ENCODE peak calls at places on chromosome 3, in four cellular contexts. H is ovary, N is epithelial cell of proximal tubule, K is GM13976. J is an unnamed sample.

GRCh38 chr3:25300141-25300540 is 127.9 kb upstream of the RARB start:
- DNase-seq in H (no peak), N (peak), K (no peak), J (no peak)

GRCh38 chr3:156535162-156535627 is 19.7 kb downstream of the SSR3 start:
- DNase-seq in K (no peak), N (peak), H (peak), J (peak)

GRCh38 chr3:172129868-172130751 is 90.7 kb downstream of the FNDC3B start:
- DNase-seq in K (no peak), H (peak), N (peak), J (no peak)

GRCh38 chr3:64620020-64620419 is 67.8 kb downstream of the ADAMTS9 start:
- DNase-seq in K (no peak), H (no peak), N (no peak), J (no peak)

GRCh38 chr3:183548262-183548769 is 7.2 kb downstream of the KLHL6 start:
- DNase-seq in K (no peak), H (no peak), N (peak), J (no peak)

GRCh38 chr3:72380193-72380592 is 468.1 kb downstream of the SHQ1 start:
- DNase-seq in K (no peak), H (no peak), N (no peak), J (no peak)

GRCh38 chr3:11536132-11536935 is 107.4 kb downstream of the VGLL4 start:
- DNase-seq in K (no peak), H (no peak), N (no peak), J (no peak)

GRCh38 chr3:186254676-186255665 is 107.1 kb downstream of the DGKG start:
- DNase-seq in N (no peak), H (no peak), K (peak), J (peak)

GRCh38 chr3:90026406-90026805 is 919.0 kb downstream of the EPHA3 start:
- DNase-seq in K (no peak), H (no peak), N (no peak), J (no peak)

GRCh38 chr3:170089862-170090600 is 52.2 kb downstream of the GPR160 start:
- DNase-seq in K (no peak), N (no peak), H (no peak), J (no peak)

GRCh38 chr3:138219255-138219654 is 32.2 kb downstream of the ARMC8 start:
- DNase-seq in H (no peak), N (no peak), K (peak), J (peak)

GRCh38 chr3:44065311-44065710 is 176.4 kb upstream of the TOPAZ1 start:
- DNase-seq in H (no peak), N (peak), K (no peak), J (no peak)

GRCh38 chr3:126946387-126946786 is 36.5 kb upstream of the PLXNA1 start:
- DNase-seq in K (no peak), N (no peak), H (no peak), J (no peak)

GRCh38 chr3:126945891-126946290 is 37.0 kb upstream of the PLXNA1 start:
- DNase-seq in H (no peak), K (no peak), N (no peak), J (no peak)

GRCh38 chr3:126944089-126944965 is 38.6 kb upstream of the PLXNA1 start:
- DNase-seq in K (no peak), H (no peak), N (no peak), J (no peak)

GRCh38 chr3:126947429-126947828 is 35.5 kb upstream of the PLXNA1 start:
- DNase-seq in N (no peak), K (no peak), H (no peak), J (peak)

DNA sequence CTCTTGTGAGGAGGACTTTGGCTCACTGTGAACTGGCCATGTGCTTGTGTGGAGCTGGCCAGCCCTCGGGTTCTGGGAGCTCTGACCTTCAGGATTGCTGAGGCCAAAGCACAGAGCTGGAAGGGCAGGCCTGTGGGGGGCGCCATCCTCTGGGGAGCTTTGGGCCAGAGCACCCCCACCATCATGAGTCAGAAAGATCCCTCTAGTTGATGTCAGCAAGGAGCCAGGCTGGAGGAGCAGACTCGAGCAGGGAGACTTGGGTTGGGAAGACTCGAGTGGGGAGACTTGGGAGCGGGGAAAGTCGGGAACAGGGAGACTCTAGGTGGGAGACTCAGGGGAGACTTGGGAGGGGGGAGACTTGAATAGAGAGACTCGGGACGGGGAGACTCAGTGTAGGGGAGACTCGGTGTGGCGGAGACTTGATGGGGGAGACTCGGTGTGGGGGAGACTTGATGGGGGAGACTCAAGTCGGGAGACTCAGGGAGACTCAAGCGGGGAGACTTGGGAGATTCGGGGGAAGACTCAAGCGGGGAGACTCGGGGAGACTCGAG is 37.7 kb upstream of the PLXNA1 start:
- DNase-seq in H (no peak), K (no peak), N (no peak), J (no peak)
- TF ChIP-seq CTCF in H (no peak), K (no peak), N (peak), J (no peak)

DNA sequence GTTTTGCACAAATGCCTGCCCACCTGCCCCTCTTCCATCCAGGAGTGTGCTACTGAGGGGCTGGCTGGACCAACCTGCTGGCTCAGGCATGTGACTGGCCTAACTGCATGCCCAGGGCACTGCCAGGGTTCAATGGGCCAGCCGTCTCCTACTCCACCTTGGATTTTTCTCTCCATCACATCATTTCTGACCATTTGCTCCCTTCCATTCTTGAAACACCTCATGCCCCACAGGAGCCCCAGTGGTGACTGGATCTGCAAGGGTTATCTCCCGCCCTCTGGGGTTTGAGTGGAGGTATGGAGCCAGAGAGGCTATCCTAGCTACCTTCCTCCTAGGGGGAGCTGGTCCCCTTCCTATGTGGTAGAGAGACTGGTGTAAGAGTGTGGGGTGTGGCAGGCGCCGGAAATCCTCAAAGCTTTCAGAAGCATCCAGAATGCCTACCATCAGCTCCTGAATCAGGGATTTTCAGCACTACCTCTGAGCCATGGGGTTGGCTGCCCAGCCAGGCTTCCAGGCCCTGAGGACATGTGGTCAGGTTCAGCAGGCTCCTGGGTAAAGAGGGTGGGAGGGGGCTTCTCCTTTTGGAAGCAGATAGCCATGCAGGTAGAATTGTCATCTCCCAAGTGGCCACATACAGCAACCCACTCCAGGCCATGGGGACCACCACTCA is 2.9 kb upstream of the MANF start:
- DNase-seq in N (no peak), K (no peak), H (no peak), J (no peak)
- TF ChIP-seq CTCF in N (no peak), K (no peak), H (no peak), J (no peak)

GRCh38 chr3:122233109-122233952 is 49.9 kb downstream of the CASR start:
- DNase-seq in K (peak), H (no peak), N (no peak), J (peak)

GRCh38 chr3:122235147-122235546 is 51.7 kb downstream of the CASR start:
- DNase-seq in N (no peak), H (no peak), K (peak), J (peak)

GRCh38 chr3:122234117-122234516 is 50.6 kb downstream of the CASR start:
- DNase-seq in K (no peak), N (no peak), H (no peak), J (no peak)

GRCh38 chr3:122239112-122239511 is 55.6 kb downstream of the CASR start:
- DNase-seq in K (no peak), H (no peak), N (no peak), J (no peak)
- TF ChIP-seq CTCF in K (no peak), H (no peak), N (no peak), J (no peak)

GRCh38 chr3:98985406-98985805 is 83.9 kb upstream of the DCBLD2 start:
- DNase-seq in H (no peak), N (no peak), K (no peak), J (no peak)
- TF ChIP-seq CTCF in H (no peak), N (peak), K (no peak), J (no peak)

GRCh38 chr3:13772321-13772745 is 107.5 kb downstream of the WNT7A start:
- DNase-seq in N (no peak), H (no peak), K (no peak), J (no peak)
- TF ChIP-seq CTCF in N (no peak), H (no peak), K (no peak), J (no peak)

GRCh38 chr3:127678315-127678599 is 5.5 kb downstream of the ABTB1 start:
- DNase-seq in K (no peak), N (no peak), H (no peak), J (no peak)

GRCh38 chr3:127680790-127681189 is 8.0 kb downstream of the ABTB1 start:
- DNase-seq in H (no peak), K (no peak), N (no peak), J (no peak)

GRCh38 chr3:127678611-127679533 is 6.1 kb downstream of the ABTB1 start:
- DNase-seq in K (no peak), H (no peak), N (no peak), J (no peak)

GRCh38 chr3:127680146-127680661 is 7.5 kb downstream of the ABTB1 start:
- DNase-seq in N (no peak), H (no peak), K (no peak), J (no peak)

GRCh38 chr3:127679534-127680145 is 6.9 kb downstream of the ABTB1 start:
- DNase-seq in H (no peak), K (no peak), N (no peak), J (no peak)
- TF ChIP-seq CTCF in H (no peak), K (no peak), N (no peak), J (peak)

GRCh38 chr3:178434206-178434805 is 101.9 kb upstream of the KCNMB2 start:
- DNase-seq in N (no peak), H (no peak), K (no peak), J (peak)
- TF ChIP-seq CTCF in N (peak), H (no peak), K (no peak), J (peak)

DNA sequence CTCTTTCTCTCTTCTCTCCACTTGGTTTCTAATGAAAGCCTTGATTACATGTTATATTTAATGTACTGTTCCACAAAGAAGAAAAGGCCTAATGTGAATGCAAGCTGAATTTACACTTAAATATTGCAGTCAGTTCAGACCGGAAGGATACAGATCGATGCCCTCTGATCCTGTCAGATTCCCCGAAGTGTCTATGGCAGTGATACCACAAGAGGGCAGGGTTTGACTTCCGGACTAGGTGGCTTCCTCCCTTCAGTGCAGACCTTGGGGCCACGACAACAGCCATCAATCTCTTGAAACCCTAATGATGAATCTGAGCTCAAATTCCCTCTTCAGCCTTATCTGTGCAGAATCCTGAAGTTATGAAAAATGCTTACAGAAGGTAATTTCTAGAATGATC is 29.5 kb downstream of the AGTR1 start:
- DNase-seq in N (no peak), H (no peak), K (peak), J (peak)
- TF ChIP-seq CTCF in N (peak), H (no peak), K (peak), J (peak)

GRCh38 chr3:111763101-111763500 is 96.0 kb upstream of the PHLDB2 start:
- DNase-seq in K (no peak), N (no peak), H (no peak), J (no peak)
- TF ChIP-seq CTCF in K (no peak), N (no peak), H (no peak), J (no peak)

DNA sequence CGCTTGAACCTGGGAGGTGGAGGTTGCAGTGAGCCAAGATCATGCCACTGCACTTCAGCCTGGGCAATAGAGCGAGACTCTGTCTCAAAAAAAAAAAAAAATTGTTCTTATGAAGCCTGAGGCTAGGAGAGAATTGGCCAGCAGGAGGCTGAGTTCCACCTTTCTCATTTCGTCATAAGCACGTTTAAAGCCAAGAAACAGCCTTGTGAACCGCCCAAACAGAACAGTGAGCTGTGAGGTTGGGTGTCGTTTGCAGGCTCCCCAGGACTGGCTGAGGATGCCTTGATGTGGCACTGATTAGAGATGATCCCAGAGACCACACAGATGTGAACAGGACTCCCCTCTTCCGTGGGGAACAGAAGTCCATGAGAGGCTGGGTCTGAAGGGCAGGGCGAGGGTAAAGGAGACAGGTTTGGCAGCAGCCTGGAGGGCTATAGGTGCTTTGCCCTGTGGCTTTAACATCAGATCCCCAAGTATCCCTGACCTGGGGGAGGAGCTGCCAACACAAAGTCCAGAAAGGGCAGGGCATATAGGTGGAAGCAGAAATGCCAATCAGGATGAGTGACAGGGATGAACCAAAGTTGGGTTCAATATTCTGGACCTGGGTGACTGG is 52.9 kb downstream of the CLEC3B start:
- DNase-seq in K (no peak), H (no peak), N (no peak), J (peak)
- TF ChIP-seq CTCF in K (no peak), H (no peak), N (peak), J (no peak)